ENCODE peak calls at places on chromosomes 4 and X, in six cellular contexts. I is right atrium auricular region; G is PC-3; L is uterus; Z is CD8-positive, alpha-beta T cell; R is tibial artery. D is an unnamed sample.
A peak's percentile ranks its signal among the peaks of the same experiment; 100 is the strongest.

GRCh38 chrX:23902419-23902818 is 5.3 kb downstream of the APOO start:
- DNase-seq in I (no peak), G (peak; percentile 84), L (no peak), Z (no peak), R (no peak), D (no peak)

GRCh38 chr4:127196656-127197352 is 436.0 kb upstream of the INTU start:
- DNase-seq in I (no peak), G (no peak), L (peak; percentile 16), Z (no peak), R (no peak), D (no peak)

GRCh38 chr4:161555689-161556660 is 607.8 kb downstream of the FSTL5 start:
- DNase-seq in I (no peak), G (peak; percentile 32), L (no peak), Z (no peak), R (no peak), D (no peak)

GRCh38 chr4:182973421-182974340 is 56.5 kb upstream of the DCTD start:
- DNase-seq in I (no peak), G (peak; percentile 5), L (no peak), Z (no peak), R (no peak), D (no peak)

GRCh38 chr4:102172341-102172740 is 172.9 kb downstream of the SLC39A8 start:
- DNase-seq in I (no peak), G (no peak), L (no peak), Z (no peak), R (no peak), D (no peak)

GRCh38 chrX:29172880-29173279 is 585.6 kb downstream of the IL1RAPL1 start:
- DNase-seq in I (no peak), G (no peak), L (no peak), Z (no peak), R (no peak), D (no peak)

GRCh38 chr4:189202869-189203271 is 737.8 kb upstream of the FRG1 start:
- DNase-seq in I (no peak), G (peak; percentile 4), L (no peak), Z (no peak), R (no peak), D (no peak)

GRCh38 chr4:98421106-98421505 is 159.9 kb downstream of the RAP1GDS1 start:
- DNase-seq in I (no peak), G (no peak), L (no peak), Z (no peak), R (no peak), D (no peak)

GRCh38 chrX:54597728-54598127 is 67.7 kb downstream of the GNL3L start:
- DNase-seq in I (no peak), G (no peak), L (no peak), Z (no peak), R (no peak), D (no peak)

GRCh38 chrX:54602563-54602962 is 72.5 kb downstream of the GNL3L start:
- DNase-seq in I (no peak), G (no peak), L (no peak), Z (no peak), R (no peak), D (no peak)
- H3K4me3 ChIP-seq in I (no peak overlapping the region), G (no peak overlapping the region), L (no peak overlapping the region), Z (no peak overlapping the region), R (no peak overlapping the region), D (no peak overlapping the region)

GRCh38 chr4:121711263-121712000 is 14.7 kb upstream of the ANXA5 start:
- DNase-seq in I (peak; percentile 93), G (peak; percentile 93), L (peak; percentile 92), Z (no peak), R (peak; percentile 92), D (peak; percentile 43)
- H3K4me1 ChIP-seq in I (peaks cover 11% of the 10 kb centered on the region), G (peaks cover 27% of the 10 kb centered on the region), L (no peaks in the 10 kb centered on the region), Z (no peaks in the 10 kb centered on the region), R (peaks cover 8% of the 10 kb centered on the region), D (no peaks in the 10 kb centered on the region)

GRCh38 chr4:147175460-147176025 is 229.9 kb upstream of the TTC29 start:
- DNase-seq in I (no peak), G (no peak), L (no peak), Z (no peak), R (no peak), D (no peak)
- H3K4me3 ChIP-seq in I (no peak overlapping the region), G (no peak overlapping the region), L (no peak overlapping the region), Z (no peak overlapping the region), R (no peak overlapping the region), D (no peak overlapping the region)

DNA sequence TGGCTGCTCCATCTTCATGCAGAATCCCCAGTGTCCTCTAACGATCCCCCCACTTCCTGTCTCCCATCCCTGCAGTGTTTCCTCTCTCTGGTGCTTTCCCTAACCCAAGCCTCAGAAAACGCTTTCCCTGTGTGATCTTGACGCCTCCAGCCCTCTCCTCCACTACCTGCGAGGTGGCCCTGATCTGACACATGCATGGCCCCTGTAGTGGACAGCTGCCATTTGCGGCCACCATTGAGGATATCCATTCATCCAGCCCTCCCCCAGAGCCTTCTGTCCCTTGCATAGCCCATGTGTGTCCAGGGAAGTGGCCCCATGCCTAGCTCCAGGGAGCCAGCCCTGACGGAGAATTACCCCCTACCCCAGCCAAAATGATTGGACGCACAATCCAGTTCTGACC is 3.1 kb downstream of the UBL4A start:
- DNase-seq in I (no peak), G (no peak), L (no peak), Z (no peak), R (no peak), D (no peak)
- H3K4me1 ChIP-seq in I (peaks cover 19% of the 10 kb centered on the region), G (peaks cover 31% of the 10 kb centered on the region), L (no peaks in the 10 kb centered on the region), Z (peaks cover 32% of the 10 kb centered on the region), R (peaks cover 17% of the 10 kb centered on the region), D (peaks cover 3% of the 10 kb centered on the region)

GRCh38 chr4:186240452-186240847 is 13.1 kb downstream of the KLKB1 start:
- DNase-seq in I (no peak), G (no peak), L (no peak), Z (no peak), R (no peak), D (no peak)

GRCh38 chr4:186240848-186241491 is 13.7 kb downstream of the KLKB1 start:
- DNase-seq in I (no peak), G (no peak), L (no peak), Z (no peak), R (no peak), D (no peak)

GRCh38 chr4:186243331-186243730 is 16.0 kb downstream of the KLKB1 start:
- DNase-seq in I (no peak), G (no peak), L (no peak), Z (no peak), R (no peak), D (no peak)

GRCh38 chr4:186244835-186245234 is 17.5 kb downstream of the KLKB1 start:
- DNase-seq in I (no peak), G (no peak), L (no peak), Z (no peak), R (no peak), D (no peak)

GRCh38 chr4:186241616-186242015 is 14.3 kb downstream of the KLKB1 start:
- DNase-seq in I (no peak), G (no peak), L (no peak), Z (no peak), R (no peak), D (no peak)
- H3K4me3 ChIP-seq in I (no peak overlapping the region), G (no peak overlapping the region), L (no peak overlapping the region), Z (no peak overlapping the region), R (no peak overlapping the region), D (no peak overlapping the region)

GRCh38 chr4:87019898-87020297 is 85.1 kb downstream of the AFF1 start:
- DNase-seq in I (no peak), G (no peak), L (no peak), Z (no peak), R (no peak), D (no peak)
- H3K4me1 ChIP-seq in I (peaks cover 75% of the 10 kb centered on the region), G (peaks cover 8% of the 10 kb centered on the region), L (peaks cover 9% of the 10 kb centered on the region), Z (peaks cover 31% of the 10 kb centered on the region), R (peaks cover 59% of the 10 kb centered on the region), D (peaks cover 24% of the 10 kb centered on the region)

GRCh38 chr4:56226579-56226978 is 160.7 kb downstream of the AASDH start:
- DNase-seq in I (no peak), G (no peak), L (no peak), Z (no peak), R (no peak), D (no peak)
- H3K4me3 ChIP-seq in I (no peak overlapping the region), G (no peak overlapping the region), L (no peak overlapping the region), Z (no peak overlapping the region), R (no peak overlapping the region), D (no peak overlapping the region)

GRCh38 chr4:7389719-7390118 is 45.0 kb downstream of the PSAPL1 start:
- DNase-seq in I (peak; percentile 28), G (no peak), L (peak; percentile 3), Z (peak; percentile 27), R (peak; percentile 51), D (no peak)
- H3K4me1 ChIP-seq in I (no peaks in the 10 kb centered on the region), G (peaks cover 4% of the 10 kb centered on the region), L (no peaks in the 10 kb centered on the region), Z (no peaks in the 10 kb centered on the region), R (no peaks in the 10 kb centered on the region), D (no peaks in the 10 kb centered on the region)

DNA sequence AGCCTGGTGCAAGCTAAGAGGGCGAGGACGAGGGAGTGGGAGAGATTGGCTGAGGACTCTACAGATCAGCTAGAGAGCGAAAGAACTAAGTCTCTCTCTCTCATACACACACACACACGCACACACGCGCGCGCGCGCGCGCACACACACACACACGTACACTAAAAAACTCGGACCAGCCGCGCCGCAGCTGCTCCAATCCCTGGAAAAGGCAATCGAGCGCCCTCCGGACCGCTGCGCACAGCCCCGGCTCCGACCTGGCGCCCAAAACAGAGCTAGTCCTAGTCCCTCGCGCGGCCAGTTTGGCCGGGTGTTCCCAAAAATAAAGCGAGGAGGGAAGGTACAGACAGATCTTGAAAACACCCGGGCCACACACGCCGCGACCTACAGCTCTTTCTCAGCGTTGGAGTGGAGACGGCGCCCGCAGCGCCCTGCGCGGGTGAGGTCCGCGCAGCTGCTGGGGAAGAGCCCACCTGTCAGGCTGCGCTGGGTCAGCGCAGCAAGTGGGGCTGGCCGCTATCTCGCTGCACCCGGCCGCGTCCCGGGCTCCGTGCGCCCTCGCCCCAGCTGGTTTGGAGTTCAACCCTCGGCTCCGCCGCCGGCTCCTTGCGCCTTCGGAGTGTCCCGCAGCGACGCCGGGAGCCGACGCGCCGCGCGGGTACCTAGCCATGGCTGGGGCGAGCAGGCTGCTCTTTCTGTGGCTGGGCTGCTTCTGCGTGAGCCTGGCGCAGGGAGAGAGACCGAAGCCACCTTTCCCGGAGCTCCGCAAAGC is at the start of gene BMP3:
- DNase-seq in I (no peak), G (peak; percentile 54), L (no peak), Z (no peak), R (no peak), D (no peak)
- H3K4me3 ChIP-seq in I (peak within 1 kb of the TSS; percentile 42), G (peak within 1 kb of the TSS; percentile 74), L (peak within 1 kb of the TSS; percentile 33), Z (peak within 1 kb of the TSS; percentile 42), R (peak within 1 kb of the TSS; percentile 19), D (peak within 1 kb of the TSS; percentile 6)

DNA sequence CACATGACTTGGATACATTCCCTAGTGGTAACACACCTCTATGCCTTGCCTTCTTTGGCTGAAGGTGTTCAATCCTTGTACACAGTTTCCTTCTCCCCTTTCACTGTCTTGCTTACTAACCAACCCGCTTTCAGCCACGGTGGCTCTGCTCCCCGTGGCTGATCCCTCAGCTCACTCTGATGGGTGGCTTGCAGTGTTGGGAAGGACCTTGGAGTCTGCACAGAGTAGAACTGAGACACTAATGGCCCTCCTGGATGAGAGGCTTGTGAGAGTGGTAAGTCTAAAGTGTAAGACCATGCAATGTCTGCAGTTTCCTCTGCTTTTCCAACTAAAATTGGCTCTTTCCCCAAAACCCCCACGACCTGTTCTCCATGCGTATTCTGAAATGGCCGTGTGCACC is 46.0 kb upstream of the GNPDA2 start:
- DNase-seq in I (no peak), G (no peak), L (no peak), Z (no peak), R (no peak), D (no peak)
- H3K4me1 ChIP-seq in I (peaks cover 8% of the 10 kb centered on the region), G (no peaks in the 10 kb centered on the region), L (no peaks in the 10 kb centered on the region), Z (no peaks in the 10 kb centered on the region), R (no peaks in the 10 kb centered on the region), D (no peaks in the 10 kb centered on the region)